ENCODE peak calls at places on chromosomes 1 and 21, in four cellular contexts. Q is nephron progenitor cell, X is NCI-H2081 treated with DMSO at 0.1 percent for 48 hours, N is NCI-H510A treated with DMSO at 0.1 percent for 48 hours. M is an unnamed sample.

GRCh38 chr1:93728480-93729131 is 47.0 kb upstream of the BCAR3 start:
- DNase-seq in Q (no peak), X (no peak), N (no peak), M (no peak)

GRCh38 chr1:171142451-171143121 is 42.5 kb upstream of the FMO2 start:
- DNase-seq in Q (no peak), X (no peak), N (peak), M (peak)

GRCh38 chr1:183304466-183305122 is 113.6 kb downstream of the NMNAT2 start:
- DNase-seq in Q (no peak), X (peak), N (peak), M (no peak)

GRCh38 chr21:24112020-24112419 is 1495.3 kb downstream of the MRPL39 start:
- DNase-seq in Q (no peak), X (no peak), N (no peak), M (peak)

GRCh38 chr1:110390096-110390495 is 730 bp downstream of the SLC16A4 start:
- DNase-seq in Q (peak), X (no peak), N (no peak), M (peak)

GRCh38 chr1:61334718-61335589 is 252.6 kb downstream of the NFIA start:
- DNase-seq in Q (no peak), X (no peak), N (no peak), M (no peak)

GRCh38 chr1:89566761-89567174 is 42.1 kb downstream of the LRRC8B start:
- DNase-seq in Q (peak), X (no peak), N (peak), M (no peak)

GRCh38 chr21:42532466-42533181 is 19.0 kb downstream of the SLC37A1 start:
- DNase-seq in Q (no peak), X (no peak), N (peak), M (peak)

GRCh38 chr1:232416026-232416568 is 213.8 kb downstream of the SIPA1L2 start:
- DNase-seq in Q (no peak), X (no peak), N (no peak), M (no peak)

GRCh38 chr1:70093250-70093975 is 112.0 kb downstream of the LRRC40 start:
- DNase-seq in Q (no peak), X (no peak), N (no peak), M (no peak)

GRCh38 chr1:165143437-165144065 is 213.0 kb downstream of the LMX1A start:
- DNase-seq in Q (peak), X (no peak), N (peak), M (peak)

GRCh38 chr1:220409751-220410370 is 118.1 kb upstream of the MARK1 start:
- DNase-seq in Q (no peak), X (no peak), N (no peak), M (peak)

GRCh38 chr1:66214901-66215300 is 319.1 kb upstream of the SGIP1 start:
- DNase-seq in Q (no peak), X (no peak), N (peak), M (no peak)

GRCh38 chr1:160607051-160608032 is 28.0 kb upstream of the CD84 start:
- DNase-seq in Q (peak), X (no peak), N (peak), M (peak)

GRCh38 chr1:156957634-156958033 is 37.2 kb downstream of the LRRC71 start:
- DNase-seq in Q (no peak), X (no peak), N (no peak), M (no peak)

GRCh38 chr1:208668991-208669390 is 424.8 kb upstream of the PLXNA2 start:
- DNase-seq in Q (peak), X (no peak), N (no peak), M (peak)

M was measured in SJCRH30.